ENCODE peak calls at places on chromosome 6, in four cellular contexts. K is GM23338, W is H1, E is prostate gland. X is an unnamed sample.

GRCh38 chr6:124830506-124830905 is 131.7 kb upstream of the RNF217 start:
- DNase-seq in K (no peak), W (no peak), E (no peak), X (no peak)

GRCh38 chr6:93829009-93829408 is 409.6 kb upstream of the EPHA7 start:
- DNase-seq in K (peak; percentile 62), W (no peak), E (no peak), X (no peak)

GRCh38 chr6:84860954-84861353 is 96.6 kb upstream of the TBX18 start:
- DNase-seq in K (no peak), W (no peak), E (no peak), X (no peak)

GRCh38 chr6:118387921-118388701 is 160.0 kb upstream of the PLN start:
- DNase-seq in K (no peak), W (no peak), E (no peak), X (no peak)

GRCh38 chr6:13586936-13587542 is 12.6 kb downstream of the SIRT5 start:
- DNase-seq in K (no peak), W (no peak), E (no peak), X (no peak)

GRCh38 chr6:25363429-25363828 is 84.3 kb downstream of the CARMIL1 start:
- DNase-seq in K (no peak), W (no peak), E (no peak), X (no peak)

GRCh38 chr6:87922947-87923330 is 124.7 kb upstream of the SPACA1 start:
- DNase-seq in K (no peak), W (no peak), E (no peak), X (peak; percentile 23)

GRCh38 chr6:11796819-11797218 is 18.2 kb upstream of the ADTRP start:
- DNase-seq in K (no peak), W (no peak), E (no peak), X (no peak)

GRCh38 chr6:53828971-53829697 is 34.3 kb downstream of the LRRC1 start:
- DNase-seq in K (no peak), W (no peak), E (no peak), X (no peak)

GRCh38 chr6:46350714-46351113 is 140.5 kb downstream of the RCAN2 start:
- DNase-seq in K (no peak), W (no peak), E (no peak), X (no peak)

GRCh38 chr6:8908638-8909037 is 473.3 kb upstream of the SLC35B3 start:
- DNase-seq in K (no peak), W (no peak), E (no peak), X (no peak)

DNA sequence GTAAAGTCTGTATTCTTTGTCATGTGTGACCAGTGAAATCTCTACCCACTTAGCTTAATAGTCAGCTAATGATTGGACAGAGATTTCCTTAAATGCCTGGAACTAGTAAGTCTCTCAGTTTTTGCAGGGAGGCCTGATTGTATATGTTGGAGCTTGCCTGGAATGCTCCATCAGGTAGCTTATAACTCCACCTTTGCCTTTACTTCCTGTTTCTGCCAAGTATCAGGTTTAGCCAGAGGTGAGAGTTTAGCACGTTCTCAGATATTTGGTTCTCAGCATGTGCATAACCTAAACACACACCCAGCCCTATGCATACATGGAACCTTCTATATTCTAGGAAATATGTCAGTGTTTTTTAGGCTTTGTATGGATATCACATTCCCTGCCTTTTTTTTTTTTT is 435.3 kb downstream of the CDKAL1 start:
- DNase-seq in K (no peak), W (no peak), E (no peak), X (no peak)
- TF ChIP-seq POLR2AphosphoS5 in K (no peak), W (no peak), E (no peak), X (no peak)

GRCh38 chr6:89355511-89356185 is 3.1 kb upstream of the UBE2J1 start:
- DNase-seq in K (no peak), W (no peak), E (no peak), X (no peak)
- H3K27ac ChIP-seq in K (no peak overlapping the region), W (no peak overlapping the region), E (no peak overlapping the region), X (peak overlapping the region; percentile 75)

DNA sequence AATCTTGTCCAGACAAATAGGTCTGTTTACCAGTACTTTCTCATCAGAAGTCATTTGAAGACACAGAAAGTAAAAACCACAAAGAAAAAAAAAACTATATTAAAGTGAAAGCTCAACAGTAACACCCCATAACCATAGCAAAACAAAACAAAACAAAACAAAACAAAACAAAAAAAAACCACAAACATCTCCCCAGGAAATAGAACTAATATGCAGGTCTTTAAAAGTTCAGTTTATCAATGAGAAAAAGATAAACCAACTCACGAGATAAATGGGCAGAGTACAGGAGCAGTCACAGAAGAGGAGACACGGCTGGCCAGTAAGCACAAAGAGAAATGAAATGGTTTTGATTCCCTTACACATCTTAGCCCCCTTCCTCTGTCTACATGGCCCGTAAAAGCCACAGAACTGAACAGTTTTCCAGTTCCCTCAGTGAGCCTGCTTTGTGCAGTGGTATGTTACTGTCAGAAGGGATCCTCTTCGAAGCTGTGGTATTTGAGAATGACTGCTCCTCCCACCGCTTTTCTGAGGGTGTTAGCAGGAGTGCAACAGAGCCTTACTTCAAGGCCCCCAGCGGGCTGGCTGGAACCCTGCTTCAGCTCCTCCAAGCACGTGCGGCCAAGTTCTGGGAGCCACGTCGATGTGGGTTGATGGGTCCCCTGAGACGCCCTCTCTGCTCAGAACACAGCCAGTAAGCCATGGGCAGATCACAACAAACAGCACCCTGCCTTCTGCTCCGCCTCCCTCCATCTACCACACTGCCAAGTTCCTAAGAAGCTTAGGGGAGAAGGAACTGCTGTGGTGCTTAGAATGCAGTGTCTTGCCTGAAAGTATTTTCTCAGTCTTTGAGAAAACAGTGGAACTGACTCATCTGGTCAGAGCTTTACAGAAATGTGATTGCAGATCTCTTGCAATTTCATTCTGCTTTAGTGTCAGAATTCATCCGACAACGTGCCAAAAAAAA is 14.0 kb downstream of the UST start:
- DNase-seq in K (peak; percentile 68), W (no peak), E (peak; percentile 36), X (no peak)
- TF ChIP-seq POLR2AphosphoS5 in K (no peak), W (no peak), E (peak; percentile 35), X (no peak)

GRCh38 chr6:169132361-169132895 is 121.2 kb downstream of the THBS2 start:
- DNase-seq in K (no peak), W (no peak), E (no peak), X (no peak)

GRCh38 chr6:169130111-169130510 is 123.5 kb downstream of the THBS2 start:
- DNase-seq in K (no peak), W (no peak), E (no peak), X (no peak)

DNA sequence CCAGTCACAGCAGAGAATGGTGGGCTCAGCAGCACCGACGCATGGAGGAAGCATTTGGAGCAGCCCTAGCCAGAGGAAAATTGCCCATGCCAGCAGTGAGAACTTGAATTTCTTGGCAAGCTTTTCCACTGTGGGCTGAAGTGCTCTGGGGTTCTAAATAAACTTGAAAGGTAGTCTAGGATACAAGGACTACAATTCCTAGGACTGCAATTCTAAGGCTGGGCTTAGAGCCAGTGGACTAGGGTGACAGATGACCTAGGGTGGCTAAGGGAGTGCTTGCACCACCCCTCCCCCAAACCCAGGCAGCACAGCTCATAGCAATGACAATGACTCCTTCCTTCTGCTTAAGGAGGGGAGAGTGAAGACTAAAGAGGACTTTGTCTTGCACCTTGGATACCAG is 122.3 kb downstream of the THBS2 start:
- DNase-seq in K (no peak), W (no peak), E (no peak), X (no peak)
- H3K27ac ChIP-seq in K (no peak overlapping the region), W (no peak overlapping the region), E (no peak overlapping the region), X (no peak overlapping the region)

DNA sequence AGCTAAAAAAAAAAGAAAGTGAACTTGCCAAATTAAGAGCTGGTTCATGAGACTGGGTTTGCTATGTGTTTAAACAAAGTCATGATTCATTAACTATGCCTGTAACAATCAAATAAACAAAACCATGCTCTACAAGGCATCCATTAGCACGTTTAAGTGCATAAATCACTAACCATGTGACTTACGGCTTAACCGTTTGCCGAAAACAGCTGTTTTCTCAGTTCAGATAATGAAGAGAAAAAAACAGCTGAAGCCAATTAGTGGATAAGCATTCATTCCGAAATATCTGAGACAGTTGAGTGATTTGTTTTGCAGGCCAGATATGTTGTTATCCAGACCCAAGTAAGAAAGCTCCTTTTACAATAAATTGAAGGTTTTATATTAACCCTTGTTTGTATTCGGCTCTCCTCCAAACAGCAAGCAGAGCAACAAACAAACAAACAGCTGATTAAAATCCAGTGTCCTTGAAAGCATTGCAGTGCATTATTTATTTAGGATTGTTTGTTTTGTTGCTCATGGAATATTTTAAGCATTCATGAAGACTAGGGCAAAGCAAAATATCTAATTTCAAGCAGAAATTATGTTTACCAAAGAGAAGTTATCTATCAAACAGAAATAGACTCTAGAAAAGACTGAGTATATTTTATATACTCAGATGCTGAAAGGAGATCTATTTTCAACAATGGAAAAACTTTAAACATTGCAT is 343.5 kb downstream of the RFPL4B start:
- DNase-seq in K (no peak), W (no peak), E (no peak), X (no peak)
- TF ChIP-seq POLR2AphosphoS5 in K (no peak), W (no peak), E (no peak), X (no peak)

GRCh38 chr6:56835612-56836011 is 119.3 kb upstream of the BEND6 start:
- DNase-seq in K (no peak), W (no peak), E (no peak), X (no peak)

GRCh38 chr6:56833873-56834272 is 121.0 kb upstream of the BEND6 start:
- DNase-seq in K (no peak), W (no peak), E (no peak), X (no peak)

GRCh38 chr6:56832225-56832624 is 122.7 kb upstream of the BEND6 start:
- DNase-seq in K (no peak), W (no peak), E (no peak), X (no peak)

GRCh38 chr6:56831334-56831733 is 123.6 kb upstream of the BEND6 start:
- DNase-seq in K (no peak), W (no peak), E (no peak), X (no peak)

GRCh38 chr6:56833127-56833791 is 121.6 kb upstream of the BEND6 start:
- DNase-seq in K (no peak), W (no peak), E (no peak), X (no peak)
- H3K27ac ChIP-seq in K (no peak overlapping the region), W (no peak overlapping the region), E (no peak overlapping the region), X (no peak overlapping the region)